ENCODE peak calls at places on chromosomes 5 and 9, in nine cellular contexts. H is IMR-90, K is heart left ventricle, F is breast epithelium, R is ovary, J is transverse colon, B is body of pancreas, N is uterus, P is Peyer's patch. S is an unnamed sample. For H3K4me1, the result is how much of the 10 kb centered on the place peaks cover.

GRCh38 chr5:134127376-134127861 is 12.9 kb downstream of the TCF7 start:
- DNase-seq in R (no peak), B (peak), H (peak), P (no peak), J (no peak), N (no peak), F (no peak), K (peak), S (no peak)

GRCh38 chr9:35960029-35960655 is 2.2 kb upstream of the OR2S2 start:
- DNase-seq in B (no peak), F (no peak), J (peak), R (no peak), P (no peak), H (peak), K (no peak), N (no peak), S (no peak)

GRCh38 chr9:136114606-136115005 is 4.1 kb downstream of the TMEM250 start:
- DNase-seq in K (no peak), H (no peak), N (no peak), J (no peak), P (no peak), F (no peak), R (no peak), B (no peak), S (no peak)

GRCh38 chr5:94775088-94775487 is 156.6 kb downstream of the SLF1 start:
- DNase-seq in R (no peak), B (no peak), J (no peak), H (no peak), K (no peak), F (no peak), N (no peak), P (no peak), S (no peak)

GRCh38 chr5:149422429-149423286 is 43.6 kb upstream of the IL17B start:
- DNase-seq in N (peak), H (peak), J (peak), K (peak), B (no peak), P (no peak), F (no peak), R (peak), S (no peak)

GRCh38 chr9:127923771-127924170 is 6.8 kb downstream of the PIP5KL1 start:
- DNase-seq in B (no peak), N (no peak), P (no peak), H (peak), K (no peak), J (no peak), F (no peak), R (no peak), S (no peak)

GRCh38 chr5:73437126-73438047 is 11.2 kb downstream of the FOXD1 start:
- DNase-seq in B (no peak), P (no peak), N (no peak), H (peak), F (no peak), R (no peak), J (peak), K (no peak), S (no peak)

GRCh38 chr9:127946728-127947127 is 9.1 kb upstream of the DPM2 start:
- DNase-seq in N (no peak), K (no peak), H (no peak), J (no peak), R (no peak), F (no peak), P (no peak), B (no peak), S (no peak)

GRCh38 chr9:126624453-126624872 is 10.7 kb downstream of the LMX1B start:
- DNase-seq in N (no peak), P (no peak), R (no peak), F (no peak), J (no peak), K (no peak), H (no peak), B (no peak), S (no peak)

GRCh38 chr9:123586140-123586735 is 230.2 kb downstream of the CRB2 start:
- DNase-seq in J (no peak), R (no peak), H (no peak), N (no peak), P (no peak), K (no peak), B (no peak), F (no peak), S (no peak)

GRCh38 chr5:7078901-7079300 is 317.0 kb upstream of the ADCY2 start:
- DNase-seq in H (no peak), N (no peak), R (no peak), P (no peak), K (no peak), F (no peak), B (no peak), J (no peak), S (no peak)

GRCh38 chr5:146878471-146879172 is at the start of gene PPP2R2B:
- DNase-seq in R (no peak), B (peak), J (peak), K (peak), N (no peak), H (peak), P (no peak), F (no peak), S (no peak)

GRCh38 chr9:99533421-99533820 is 288.3 kb upstream of the NR4A3 start:
- DNase-seq in R (no peak), B (no peak), N (no peak), H (no peak), K (no peak), P (no peak), F (no peak), J (no peak), S (no peak)

GRCh38 chr5:32201140-32201539 is 27.0 kb upstream of the GOLPH3 start:
- DNase-seq in N (no peak), J (no peak), P (no peak), H (peak), K (no peak), R (no peak), F (no peak), B (no peak), S (no peak)

GRCh38 chr5:91229031-91229623 is 154.0 kb downstream of the ARRDC3 start:
- DNase-seq in J (no peak), P (no peak), K (no peak), N (no peak), H (peak), R (no peak), B (no peak), F (no peak), S (no peak)

GRCh38 chr9:90189306-90189705 is 453.3 kb downstream of the DIRAS2 start:
- DNase-seq in F (no peak), B (no peak), H (no peak), R (no peak), K (no peak), J (no peak), P (peak), N (no peak), S (no peak)

GRCh38 chr5:52909192-52909591 is 80.0 kb upstream of the ITGA2 start:
- DNase-seq in R (no peak), B (no peak), N (no peak), H (no peak), K (no peak), P (no peak), F (no peak), J (no peak), S (no peak)

GRCh38 chr9:121652838-121653231 is 1.4 kb downstream of the DAB2IP start:
- DNase-seq in P (no peak), F (no peak), J (no peak), R (no peak), N (no peak), H (no peak), B (no peak), K (no peak), S (no peak)

GRCh38 chr9:121651014-121651294 is 480 bp upstream of the DAB2IP start:
- DNase-seq in F (no peak), P (no peak), R (no peak), K (no peak), H (no peak), N (no peak), J (no peak), B (no peak), S (no peak)

GRCh38 chr9:121652037-121652837 is 803 bp downstream of the DAB2IP start:
- DNase-seq in K (peak), H (no peak), P (no peak), N (peak), B (peak), R (peak), F (no peak), J (peak), S (no peak)

GRCh38 chr9:121650220-121651013 is 1.0 kb upstream of the DAB2IP start:
- DNase-seq in H (peak), P (no peak), F (no peak), J (peak), B (peak), K (peak), N (peak), R (peak), S (no peak)

GRCh38 chr9:121651295-121652036 is at the start of gene DAB2IP:
- DNase-seq in J (peak), N (peak), K (peak), F (no peak), R (peak), B (peak), P (no peak), H (peak), S (no peak)
- TF ChIP-seq POLR2A in J (no peak), N (peak), K (no peak), F (no peak), R (peak), B (no peak), P (no peak), H (no peak), S (peak)

GRCh38 chr9:110031511-110032173 is 176.3 kb downstream of the C9orf152 start:
- DNase-seq in N (no peak), B (no peak), J (no peak), P (no peak), K (no peak), R (no peak), H (peak), F (no peak), S (no peak)
- H3K27ac ChIP-seq in N (no peak), B (no peak), J (no peak), P (no peak), K (no peak), R (no peak), H (peak), F (no peak), S (no peak)

GRCh38 chr5:68484307-68485068 is 268.9 kb downstream of the PIK3R1 start:
- DNase-seq in F (no peak), N (no peak), H (peak), R (no peak), B (no peak), J (no peak), P (no peak), K (no peak), S (no peak)
- H3K4me1 ChIP-seq in F (under half), N (under half), H (under half), R (under half), B (under half), J (under half), P (under half), K (under half), S (under half)

DNA sequence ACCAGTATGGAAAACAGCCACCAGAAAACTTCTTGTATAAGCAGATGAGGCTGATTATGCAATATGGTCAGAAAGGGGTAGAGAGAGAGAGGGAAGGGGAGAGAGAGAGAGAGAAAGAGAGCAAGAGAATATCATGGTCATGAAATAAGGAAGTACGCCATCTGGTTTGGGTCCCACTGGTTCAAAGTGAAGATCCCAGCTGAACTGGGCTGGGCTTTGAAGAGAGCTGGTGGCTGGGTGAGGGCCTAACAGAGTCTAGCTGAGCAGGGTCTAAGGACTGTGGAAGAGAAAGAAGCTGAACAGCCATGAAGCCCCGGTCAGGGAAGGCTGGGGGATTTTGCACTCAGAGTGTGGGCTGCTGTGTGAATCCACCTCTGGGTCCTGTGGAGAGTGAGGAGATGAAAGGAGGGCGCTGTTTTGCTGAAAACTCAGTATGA is 14.6 kb downstream of the TRIM14 start:
- DNase-seq in F (no peak), K (no peak), J (peak), B (no peak), H (no peak), P (peak), N (no peak), R (no peak), S (no peak)
- TF ChIP-seq POLR2A in F (no peak), K (no peak), J (peak), B (no peak), H (no peak), P (no peak), N (no peak), R (no peak), S (no peak)

GRCh38 chr9:93517331-93517730 is 59.1 kb upstream of the PHF2 start:
- DNase-seq in K (no peak), H (peak), N (no peak), J (no peak), P (no peak), F (no peak), R (no peak), B (no peak), S (no peak)

GRCh38 chr9:93520523-93520922 is 55.9 kb upstream of the PHF2 start:
- DNase-seq in R (no peak), K (no peak), N (no peak), P (no peak), J (no peak), H (no peak), B (no peak), F (no peak), S (no peak)

GRCh38 chr9:93525476-93525875 is 50.9 kb upstream of the PHF2 start:
- DNase-seq in H (no peak), F (no peak), N (no peak), K (no peak), R (no peak), P (no peak), B (no peak), J (no peak), S (no peak)

GRCh38 chr9:93523518-93524144 is 52.8 kb upstream of the PHF2 start:
- DNase-seq in N (no peak), H (no peak), J (no peak), B (no peak), K (no peak), P (no peak), R (no peak), F (no peak), S (no peak)

DNA sequence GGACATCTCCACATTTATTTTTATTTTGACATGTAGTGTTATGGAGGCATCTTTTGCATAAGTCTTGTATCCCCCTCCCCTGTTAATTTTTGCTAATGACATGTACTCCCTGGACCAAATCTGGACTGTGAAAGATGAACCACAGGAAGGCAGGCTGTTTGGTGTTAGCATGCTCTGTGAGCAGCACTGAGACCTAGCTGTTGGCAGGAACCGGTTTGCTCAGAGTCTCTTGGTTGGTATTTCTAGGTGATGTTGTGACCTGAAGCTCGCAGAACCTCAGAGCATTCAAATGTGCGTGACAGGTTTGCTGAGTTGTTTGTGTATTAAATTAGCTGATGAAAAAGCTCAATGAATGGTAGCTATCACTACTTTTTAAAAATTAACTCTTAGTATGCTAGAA is 53.6 kb upstream of the PHF2 start:
- DNase-seq in R (no peak), H (no peak), N (no peak), J (no peak), B (no peak), F (no peak), P (no peak), K (no peak), S (no peak)
- H3K27ac ChIP-seq in R (no peak), H (no peak), N (no peak), J (no peak), B (no peak), F (no peak), P (no peak), K (no peak), S (peak)

DNA sequence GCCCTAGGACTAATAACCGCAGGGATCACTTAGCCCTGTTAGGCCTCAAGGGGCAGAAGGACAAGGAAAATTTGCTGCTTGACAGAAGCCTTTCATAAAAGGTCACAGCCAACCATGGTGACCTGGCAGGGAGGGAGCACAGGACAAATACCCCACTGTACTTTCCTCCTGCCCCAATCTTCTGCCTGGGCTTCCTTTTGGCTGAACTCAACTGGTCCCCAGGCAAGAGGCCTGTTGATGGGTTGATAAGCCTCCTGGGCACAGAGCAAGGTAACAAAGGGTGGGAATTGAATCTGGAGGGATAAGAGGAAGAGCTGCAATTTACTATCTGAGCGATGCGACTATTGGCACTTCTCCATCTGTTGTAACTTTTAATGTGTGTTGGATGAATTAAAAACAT is 392.9 kb downstream of the RASEF start:
- DNase-seq in P (no peak), N (no peak), R (no peak), B (no peak), J (no peak), K (no peak), F (no peak), H (no peak), S (no peak)
- H3K4me1 ChIP-seq in P (under half), N (under half), R (under half), B (under half), J (under half), K (under half), F (under half), H (under half), S (under half)

DNA sequence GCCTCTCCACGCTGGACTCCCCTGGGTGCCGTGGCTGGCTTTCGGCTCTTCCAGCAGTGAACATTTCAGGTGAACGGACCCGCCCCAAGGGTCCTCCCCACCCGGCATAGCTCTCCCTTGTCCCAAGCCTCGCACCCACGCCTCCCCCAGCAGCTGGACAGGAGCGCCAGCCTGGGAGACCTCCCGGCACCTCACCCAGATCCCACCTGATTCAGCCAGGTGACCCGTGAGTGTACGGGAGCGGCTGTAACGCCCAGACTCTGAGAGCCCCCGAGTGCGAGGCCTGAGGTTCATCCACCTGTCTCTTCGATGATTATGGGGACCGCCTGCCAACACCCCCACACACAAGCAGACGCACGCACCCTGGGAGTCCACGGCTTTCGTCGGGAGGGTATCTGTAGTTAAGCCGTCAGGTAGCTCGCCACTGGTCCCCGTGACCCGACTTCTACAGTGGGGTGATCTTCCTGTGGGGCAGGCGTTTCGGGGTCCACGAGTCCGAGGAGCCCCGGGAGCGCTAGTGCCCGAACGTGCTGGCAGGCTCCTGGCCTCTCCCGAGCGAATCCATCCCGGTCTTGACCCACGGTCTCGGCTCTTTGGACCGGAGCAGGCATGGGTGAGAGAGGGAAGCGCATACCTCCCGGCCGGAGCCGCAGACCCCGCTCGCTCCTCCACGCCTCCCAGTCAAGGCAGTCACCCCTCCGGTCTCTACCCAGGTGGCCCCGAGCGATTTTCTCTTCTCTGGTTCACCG is 14.9 kb downstream of the TRIM7 start:
- DNase-seq in H (no peak), B (peak), K (no peak), F (no peak), J (peak), R (peak), N (no peak), P (peak), S (no peak)
- TF ChIP-seq POLR2A in H (no peak), B (no peak), K (no peak), F (no peak), J (no peak), R (no peak), N (no peak), P (no peak), S (no peak)

DNA sequence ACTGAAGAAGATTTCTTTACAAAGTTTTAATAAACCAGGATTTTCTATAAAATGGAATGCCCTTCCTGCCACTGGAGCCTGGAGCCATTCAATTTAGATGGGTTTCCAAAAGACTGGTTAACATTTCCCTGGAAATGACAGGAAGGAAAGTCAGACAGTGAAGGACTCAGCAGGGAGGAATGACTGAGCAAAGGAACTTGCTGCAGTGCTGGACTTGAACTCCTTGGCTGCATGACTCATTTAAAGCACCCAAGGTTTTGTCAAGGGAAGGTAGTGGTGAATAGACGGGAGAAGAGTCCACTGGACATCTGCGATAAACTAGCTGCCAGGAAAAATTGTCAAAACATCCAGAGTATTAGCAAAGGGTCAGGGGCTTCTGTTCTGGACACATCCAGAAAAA is 163.8 kb upstream of the SLC28A3 start:
- DNase-seq in R (no peak), B (no peak), J (no peak), F (no peak), N (no peak), H (no peak), P (no peak), K (no peak), S (no peak)
- H3K27ac ChIP-seq in R (no peak), B (no peak), J (no peak), F (no peak), N (no peak), H (no peak), P (no peak), K (no peak), S (no peak)

DNA sequence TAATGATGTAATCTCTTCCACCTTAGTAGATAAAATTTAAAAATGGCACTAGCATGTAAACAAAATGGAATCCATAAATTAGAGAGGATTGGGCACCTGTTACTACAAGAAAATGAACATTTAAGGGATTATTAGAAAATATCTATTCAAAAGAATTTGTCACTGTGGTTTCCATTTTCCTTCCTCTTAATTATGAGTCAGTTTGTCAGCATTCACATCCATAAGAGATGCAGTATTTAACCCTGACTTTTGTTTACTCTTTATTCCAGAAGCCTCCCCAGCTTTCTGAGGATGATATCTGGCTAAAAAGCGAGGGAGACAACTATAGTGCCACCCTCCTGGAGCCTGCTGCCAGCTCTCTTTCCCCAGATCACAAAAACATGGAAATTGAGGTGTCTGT is 72.1 kb downstream of the C9orf152 start:
- DNase-seq in P (no peak), J (no peak), B (no peak), F (no peak), R (no peak), K (no peak), H (peak), N (no peak), S (no peak)
- H3K4me1 ChIP-seq in P (under half), J (under half), B (under half), F (under half), R (under half), K (half or more), H (under half), N (under half), S (under half)